ENCODE peak calls at places on chromosomes 16 and 17, in nine cellular contexts. One of them, this sample, is unnamed.

GRCh38 chr17:28717578-28718316 is at the start of gene RAB34:
- DNase-seq in activated T-cell treated with anti-CD3 and anti-CD28 coated beads, Interleukin-2, amount 50 U/mL, for 48 hours: no peak
- DNase-seq in NCI-H1930: peak; percentile 67
- DNase-seq in IMR-90: peak; percentile 89
- DNase-seq in A673: peak; percentile 95
- DNase-seq in cerebellar nuclear complex: no peak
- DNase-seq in T-cell: no peak
- DNase-seq in Caco-2: peak; percentile 58
- DNase-seq in stimulated activated CD4-positive, alpha-beta T cell treated with anti-CD3 and anti-CD28 coated beads, Interleukin-1b, Interleukin-23, amount 100 ng/mL, for 24 hours: peak; percentile 37
- DNase-seq in this sample: no peak

GRCh38 chr17:81578561-81579225 is 26.5 kb upstream of the FAAP100 start:
- DNase-seq in activated T-cell treated with anti-CD3 and anti-CD28 coated beads, Interleukin-2, amount 50 U/mL, for 48 hours: no peak
- DNase-seq in NCI-H1930: no peak
- DNase-seq in IMR-90: no peak
- DNase-seq in A673: no peak
- DNase-seq in cerebellar nuclear complex: no peak
- DNase-seq in T-cell: no peak
- DNase-seq in Caco-2: no peak
- DNase-seq in stimulated activated CD4-positive, alpha-beta T cell treated with anti-CD3 and anti-CD28 coated beads, Interleukin-1b, Interleukin-23, amount 100 ng/mL, for 24 hours: no peak
- DNase-seq in this sample: no peak

GRCh38 chr17:36183001-36183810 is 6.8 kb upstream of the TBC1D3B start:
- DNase-seq in activated T-cell treated with anti-CD3 and anti-CD28 coated beads, Interleukin-2, amount 50 U/mL, for 48 hours: no peak
- DNase-seq in NCI-H1930: no peak
- DNase-seq in IMR-90: peak; percentile 54
- DNase-seq in A673: peak; percentile 45
- DNase-seq in cerebellar nuclear complex: no peak
- DNase-seq in T-cell: no peak
- DNase-seq in Caco-2: peak; percentile 72
- DNase-seq in stimulated activated CD4-positive, alpha-beta T cell treated with anti-CD3 and anti-CD28 coated beads, Interleukin-1b, Interleukin-23, amount 100 ng/mL, for 24 hours: no peak
- DNase-seq in this sample: peak; percentile 83

GRCh38 chr17:62824290-62825135 is 16.4 kb upstream of the MARCHF10 start:
- DNase-seq in activated T-cell treated with anti-CD3 and anti-CD28 coated beads, Interleukin-2, amount 50 U/mL, for 48 hours: no peak
- DNase-seq in NCI-H1930: no peak
- DNase-seq in IMR-90: peak; percentile 95
- DNase-seq in A673: no peak
- DNase-seq in cerebellar nuclear complex: no peak
- DNase-seq in T-cell: no peak
- DNase-seq in Caco-2: no peak
- DNase-seq in stimulated activated CD4-positive, alpha-beta T cell treated with anti-CD3 and anti-CD28 coated beads, Interleukin-1b, Interleukin-23, amount 100 ng/mL, for 24 hours: no peak
- DNase-seq in this sample: no peak

GRCh38 chr17:7074931-7075330 is 5.1 kb downstream of the CLEC10A start:
- DNase-seq in activated T-cell treated with anti-CD3 and anti-CD28 coated beads, Interleukin-2, amount 50 U/mL, for 48 hours: no peak
- DNase-seq in NCI-H1930: no peak
- DNase-seq in IMR-90: no peak
- DNase-seq in A673: no peak
- DNase-seq in cerebellar nuclear complex: no peak
- DNase-seq in T-cell: no peak
- DNase-seq in Caco-2: no peak
- DNase-seq in stimulated activated CD4-positive, alpha-beta T cell treated with anti-CD3 and anti-CD28 coated beads, Interleukin-1b, Interleukin-23, amount 100 ng/mL, for 24 hours: no peak
- DNase-seq in this sample: no peak

GRCh38 chr16:6104423-6104822 is 1006.8 kb upstream of the EEF2KMT start:
- DNase-seq in activated T-cell treated with anti-CD3 and anti-CD28 coated beads, Interleukin-2, amount 50 U/mL, for 48 hours: no peak
- DNase-seq in NCI-H1930: no peak
- DNase-seq in IMR-90: no peak
- DNase-seq in A673: no peak
- DNase-seq in cerebellar nuclear complex: no peak
- DNase-seq in T-cell: no peak
- DNase-seq in Caco-2: no peak
- DNase-seq in stimulated activated CD4-positive, alpha-beta T cell treated with anti-CD3 and anti-CD28 coated beads, Interleukin-1b, Interleukin-23, amount 100 ng/mL, for 24 hours: no peak
- DNase-seq in this sample: no peak

GRCh38 chr17:81328925-81329278 is 33.8 kb upstream of the SLC38A10 start:
- DNase-seq in activated T-cell treated with anti-CD3 and anti-CD28 coated beads, Interleukin-2, amount 50 U/mL, for 48 hours: no peak
- DNase-seq in NCI-H1930: no peak
- DNase-seq in IMR-90: no peak
- DNase-seq in A673: no peak
- DNase-seq in cerebellar nuclear complex: no peak
- DNase-seq in T-cell: no peak
- DNase-seq in Caco-2: no peak
- DNase-seq in stimulated activated CD4-positive, alpha-beta T cell treated with anti-CD3 and anti-CD28 coated beads, Interleukin-1b, Interleukin-23, amount 100 ng/mL, for 24 hours: no peak
- DNase-seq in this sample: no peak

GRCh38 chr16:1042776-1043349 is 29.7 kb upstream of the SSTR5 start:
- DNase-seq in activated T-cell treated with anti-CD3 and anti-CD28 coated beads, Interleukin-2, amount 50 U/mL, for 48 hours: no peak
- DNase-seq in NCI-H1930: peak; percentile 27
- DNase-seq in IMR-90: no peak
- DNase-seq in A673: peak; percentile 83
- DNase-seq in cerebellar nuclear complex: no peak
- DNase-seq in T-cell: no peak
- DNase-seq in Caco-2: no peak
- DNase-seq in stimulated activated CD4-positive, alpha-beta T cell treated with anti-CD3 and anti-CD28 coated beads, Interleukin-1b, Interleukin-23, amount 100 ng/mL, for 24 hours: no peak
- DNase-seq in this sample: no peak

GRCh38 chr16:27566417-27566816 is 16.5 kb downstream of the KATNIP start:
- DNase-seq in activated T-cell treated with anti-CD3 and anti-CD28 coated beads, Interleukin-2, amount 50 U/mL, for 48 hours: no peak
- DNase-seq in NCI-H1930: no peak
- DNase-seq in IMR-90: no peak
- DNase-seq in A673: no peak
- DNase-seq in cerebellar nuclear complex: no peak
- DNase-seq in T-cell: no peak
- DNase-seq in Caco-2: no peak
- DNase-seq in stimulated activated CD4-positive, alpha-beta T cell treated with anti-CD3 and anti-CD28 coated beads, Interleukin-1b, Interleukin-23, amount 100 ng/mL, for 24 hours: no peak
- DNase-seq in this sample: no peak

GRCh38 chr16:75097941-75098897 is 18.4 kb downstream of the LDHD start:
- DNase-seq in activated T-cell treated with anti-CD3 and anti-CD28 coated beads, Interleukin-2, amount 50 U/mL, for 48 hours: peak; percentile 83
- DNase-seq in NCI-H1930: no peak
- DNase-seq in IMR-90: no peak
- DNase-seq in A673: no peak
- DNase-seq in cerebellar nuclear complex: no peak
- DNase-seq in T-cell: peak; percentile 73
- DNase-seq in Caco-2: no peak
- DNase-seq in stimulated activated CD4-positive, alpha-beta T cell treated with anti-CD3 and anti-CD28 coated beads, Interleukin-1b, Interleukin-23, amount 100 ng/mL, for 24 hours: peak; percentile 69
- DNase-seq in this sample: no peak

GRCh38 chr17:35073991-35074627 is 10.6 kb upstream of the RFFL start:
- DNase-seq in activated T-cell treated with anti-CD3 and anti-CD28 coated beads, Interleukin-2, amount 50 U/mL, for 48 hours: no peak
- DNase-seq in NCI-H1930: no peak
- DNase-seq in IMR-90: no peak
- DNase-seq in A673: no peak
- DNase-seq in cerebellar nuclear complex: no peak
- DNase-seq in T-cell: no peak
- DNase-seq in Caco-2: no peak
- DNase-seq in stimulated activated CD4-positive, alpha-beta T cell treated with anti-CD3 and anti-CD28 coated beads, Interleukin-1b, Interleukin-23, amount 100 ng/mL, for 24 hours: no peak
- DNase-seq in this sample: no peak

GRCh38 chr16:14286381-14287230 is 215.5 kb downstream of the MRTFB start:
- DNase-seq in activated T-cell treated with anti-CD3 and anti-CD28 coated beads, Interleukin-2, amount 50 U/mL, for 48 hours: peak; percentile 37
- DNase-seq in NCI-H1930: no peak
- DNase-seq in IMR-90: no peak
- DNase-seq in A673: no peak
- DNase-seq in cerebellar nuclear complex: no peak
- DNase-seq in T-cell: peak; percentile 45
- DNase-seq in Caco-2: no peak
- DNase-seq in stimulated activated CD4-positive, alpha-beta T cell treated with anti-CD3 and anti-CD28 coated beads, Interleukin-1b, Interleukin-23, amount 100 ng/mL, for 24 hours: no peak
- DNase-seq in this sample: no peak

GRCh38 chr17:75645501-75645888 is 12.3 kb downstream of the SMIM5 start:
- DNase-seq in activated T-cell treated with anti-CD3 and anti-CD28 coated beads, Interleukin-2, amount 50 U/mL, for 48 hours: no peak
- DNase-seq in NCI-H1930: no peak
- DNase-seq in IMR-90: no peak
- DNase-seq in A673: no peak
- DNase-seq in cerebellar nuclear complex: no peak
- DNase-seq in T-cell: no peak
- DNase-seq in Caco-2: peak; percentile 90
- DNase-seq in stimulated activated CD4-positive, alpha-beta T cell treated with anti-CD3 and anti-CD28 coated beads, Interleukin-1b, Interleukin-23, amount 100 ng/mL, for 24 hours: no peak
- DNase-seq in this sample: no peak

GRCh38 chr16:9578459-9578858 is 487.0 kb downstream of the HAPSTR1 start:
- DNase-seq in activated T-cell treated with anti-CD3 and anti-CD28 coated beads, Interleukin-2, amount 50 U/mL, for 48 hours: no peak
- DNase-seq in NCI-H1930: no peak
- DNase-seq in IMR-90: no peak
- DNase-seq in A673: no peak
- DNase-seq in cerebellar nuclear complex: no peak
- DNase-seq in T-cell: no peak
- DNase-seq in Caco-2: no peak
- DNase-seq in stimulated activated CD4-positive, alpha-beta T cell treated with anti-CD3 and anti-CD28 coated beads, Interleukin-1b, Interleukin-23, amount 100 ng/mL, for 24 hours: no peak
- DNase-seq in this sample: no peak

GRCh38 chr16:88527186-88527936 is 42.8 kb upstream of the ZC3H18 start:
- DNase-seq in activated T-cell treated with anti-CD3 and anti-CD28 coated beads, Interleukin-2, amount 50 U/mL, for 48 hours: peak; percentile 78
- DNase-seq in NCI-H1930: no peak
- DNase-seq in IMR-90: peak; percentile 47
- DNase-seq in A673: peak; percentile 49
- DNase-seq in cerebellar nuclear complex: no peak
- DNase-seq in T-cell: peak; percentile 63
- DNase-seq in Caco-2: peak; percentile 50
- DNase-seq in stimulated activated CD4-positive, alpha-beta T cell treated with anti-CD3 and anti-CD28 coated beads, Interleukin-1b, Interleukin-23, amount 100 ng/mL, for 24 hours: peak; percentile 39
- DNase-seq in this sample: peak; percentile 64

GRCh38 chr17:18961634-18962493 is 9.9 kb downstream of the SLC5A10 start:
- DNase-seq in activated T-cell treated with anti-CD3 and anti-CD28 coated beads, Interleukin-2, amount 50 U/mL, for 48 hours: no peak
- DNase-seq in NCI-H1930: no peak
- DNase-seq in IMR-90: peak; percentile 43
- DNase-seq in A673: no peak
- DNase-seq in cerebellar nuclear complex: no peak
- DNase-seq in T-cell: no peak
- DNase-seq in Caco-2: no peak
- DNase-seq in stimulated activated CD4-positive, alpha-beta T cell treated with anti-CD3 and anti-CD28 coated beads, Interleukin-1b, Interleukin-23, amount 100 ng/mL, for 24 hours: no peak
- DNase-seq in this sample: no peak

GRCh38 chr17:32440722-32441121 is 3.6 kb upstream of the PSMD11 start:
- DNase-seq in activated T-cell treated with anti-CD3 and anti-CD28 coated beads, Interleukin-2, amount 50 U/mL, for 48 hours: no peak
- DNase-seq in NCI-H1930: no peak
- DNase-seq in IMR-90: no peak
- DNase-seq in A673: no peak
- DNase-seq in cerebellar nuclear complex: no peak
- DNase-seq in T-cell: no peak
- DNase-seq in Caco-2: no peak
- DNase-seq in stimulated activated CD4-positive, alpha-beta T cell treated with anti-CD3 and anti-CD28 coated beads, Interleukin-1b, Interleukin-23, amount 100 ng/mL, for 24 hours: no peak
- DNase-seq in this sample: no peak

GRCh38 chr17:56121661-56122060 is 31.6 kb upstream of the ANKFN1 start:
- DNase-seq in activated T-cell treated with anti-CD3 and anti-CD28 coated beads, Interleukin-2, amount 50 U/mL, for 48 hours: no peak
- DNase-seq in NCI-H1930: no peak
- DNase-seq in IMR-90: no peak
- DNase-seq in A673: peak; percentile 2
- DNase-seq in cerebellar nuclear complex: no peak
- DNase-seq in T-cell: no peak
- DNase-seq in Caco-2: no peak
- DNase-seq in stimulated activated CD4-positive, alpha-beta T cell treated with anti-CD3 and anti-CD28 coated beads, Interleukin-1b, Interleukin-23, amount 100 ng/mL, for 24 hours: no peak
- DNase-seq in this sample: peak; percentile 12

GRCh38 chr17:8068736-8069586 is 18.6 kb downstream of the ALOX12B start:
- DNase-seq in activated T-cell treated with anti-CD3 and anti-CD28 coated beads, Interleukin-2, amount 50 U/mL, for 48 hours: no peak
- DNase-seq in NCI-H1930: no peak
- DNase-seq in IMR-90: no peak
- DNase-seq in A673: no peak
- DNase-seq in cerebellar nuclear complex: no peak
- DNase-seq in T-cell: no peak
- DNase-seq in Caco-2: no peak
- DNase-seq in stimulated activated CD4-positive, alpha-beta T cell treated with anti-CD3 and anti-CD28 coated beads, Interleukin-1b, Interleukin-23, amount 100 ng/mL, for 24 hours: no peak
- DNase-seq in this sample: no peak

GRCh38 chr17:29918016-29918415 is 12.0 kb downstream of the SSH2 start:
- DNase-seq in activated T-cell treated with anti-CD3 and anti-CD28 coated beads, Interleukin-2, amount 50 U/mL, for 48 hours: no peak
- DNase-seq in NCI-H1930: no peak
- DNase-seq in IMR-90: no peak
- DNase-seq in A673: no peak
- DNase-seq in cerebellar nuclear complex: no peak
- DNase-seq in T-cell: no peak
- DNase-seq in Caco-2: no peak
- DNase-seq in stimulated activated CD4-positive, alpha-beta T cell treated with anti-CD3 and anti-CD28 coated beads, Interleukin-1b, Interleukin-23, amount 100 ng/mL, for 24 hours: no peak
- DNase-seq in this sample: no peak

GRCh38 chr16:48393843-48394703 is 8.9 kb upstream of the SIAH1 start:
- DNase-seq in activated T-cell treated with anti-CD3 and anti-CD28 coated beads, Interleukin-2, amount 50 U/mL, for 48 hours: no peak
- DNase-seq in NCI-H1930: no peak
- DNase-seq in IMR-90: peak; percentile 88
- DNase-seq in A673: no peak
- DNase-seq in cerebellar nuclear complex: no peak
- DNase-seq in T-cell: no peak
- DNase-seq in Caco-2: no peak
- DNase-seq in stimulated activated CD4-positive, alpha-beta T cell treated with anti-CD3 and anti-CD28 coated beads, Interleukin-1b, Interleukin-23, amount 100 ng/mL, for 24 hours: no peak
- DNase-seq in this sample: peak; percentile 16

GRCh38 chr17:4641297-4642195 is at the start of gene ALOX15:
- DNase-seq in activated T-cell treated with anti-CD3 and anti-CD28 coated beads, Interleukin-2, amount 50 U/mL, for 48 hours: no peak
- DNase-seq in NCI-H1930: no peak
- DNase-seq in IMR-90: no peak
- DNase-seq in A673: no peak
- DNase-seq in cerebellar nuclear complex: no peak
- DNase-seq in T-cell: no peak
- DNase-seq in Caco-2: no peak
- DNase-seq in stimulated activated CD4-positive, alpha-beta T cell treated with anti-CD3 and anti-CD28 coated beads, Interleukin-1b, Interleukin-23, amount 100 ng/mL, for 24 hours: no peak
- DNase-seq in this sample: peak; percentile 16